ENCODE peak calls at places on chromosomes 4 and X, in six cellular contexts. Y is heart left ventricle, X is erythroblast, G is adrenal gland, C is right lobe of liver, N is lower leg skin. L is an unnamed sample.

GRCh38 chr4:22551550-22551949 is 35.7 kb upstream of the ADGRA3 start:
- DNase-seq in Y (no peak), G (no peak), X (no peak), C (no peak), N (no peak), L (no peak)

GRCh38 chr4:15215118-15215517 is 212.7 kb upstream of the C1QTNF7 start:
- DNase-seq in C (no peak), X (no peak), Y (no peak), N (no peak), G (no peak), L (no peak)

GRCh38 chr4:83490876-83491450 is 6.1 kb upstream of the ABRAXAS1 start:
- DNase-seq in N (no peak), G (no peak), C (no peak), Y (no peak), X (peak), L (no peak)

GRCh38 chrX:103404225-103405008 is 28.1 kb downstream of the BEX3 start:
- DNase-seq in C (peak), X (peak), G (peak), N (peak), Y (peak), L (peak)

GRCh38 chr4:152820073-152820472 is 40.3 kb downstream of the ARFIP1 start:
- DNase-seq in G (no peak), X (no peak), Y (no peak), C (no peak), N (no peak), L (no peak)

GRCh38 chrX:70433848-70434351 is 10.7 kb upstream of the DLG3 start:
- DNase-seq in C (peak), X (peak), G (peak), Y (peak), N (no peak), L (peak)

GRCh38 chr4:128716325-128716724 is 93.2 kb upstream of the JADE1 start:
- DNase-seq in C (no peak), X (no peak), Y (no peak), G (no peak), N (no peak), L (no peak)

GRCh38 chr4:80237992-80238391 is 28.5 kb upstream of the FGF5 start:
- DNase-seq in C (no peak), G (no peak), X (no peak), Y (no peak), N (no peak), L (no peak)

GRCh38 chr4:138449938-138450337 is 207.8 kb upstream of the SLC7A11 start:
- DNase-seq in G (no peak), X (no peak), N (no peak), C (no peak), Y (no peak), L (no peak)

GRCh38 chrX:270848-271367 is 10.3 kb upstream of the PLCXD1 start:
- DNase-seq in G (no peak), C (peak), X (no peak), Y (peak), N (no peak), L (no peak)

GRCh38 chrX:102155806-102156179 is at the start of gene BEX5:
- DNase-seq in N (peak), X (no peak), Y (no peak), G (peak), C (peak), L (no peak)

GRCh38 chr4:7842384-7843279 is 97.0 kb downstream of the AFAP1 start:
- DNase-seq in N (peak), G (peak), X (no peak), Y (no peak), C (no peak), L (peak)

GRCh38 chrX:39900788-39901170 is 197.0 kb downstream of the BCOR start:
- DNase-seq in N (no peak), C (no peak), G (no peak), X (no peak), Y (no peak), L (no peak)

GRCh38 chr4:133839326-133839725 is 362.3 kb downstream of the PABPC4L start:
- DNase-seq in C (no peak), Y (no peak), X (peak), N (no peak), G (no peak), L (no peak)

GRCh38 chr4:150240011-150240410 is 161.8 kb downstream of the DCLK2 start:
- DNase-seq in Y (no peak), X (no peak), G (no peak), N (no peak), C (no peak), L (no peak)

GRCh38 chrX:45715787-45716186 is 515.1 kb upstream of the DIPK2B start:
- DNase-seq in X (no peak), Y (no peak), C (no peak), G (no peak), N (no peak), L (no peak)
- TF ChIP-seq POLR2A in X (no peak), Y (no peak), C (no peak), G (no peak), N (no peak), L (no peak)

GRCh38 chr4:145927055-145927454 is 11.6 kb downstream of the ZNF827 start:
- DNase-seq in G (no peak), C (no peak), Y (no peak), N (no peak), X (no peak), L (no peak)
- TF ChIP-seq POLR2A in G (no peak), C (no peak), Y (no peak), N (no peak), X (no peak), L (no peak)

GRCh38 chr4:67571975-67572374 is 13.4 kb downstream of the STAP1 start:
- DNase-seq in X (peak), G (no peak), N (no peak), Y (no peak), C (no peak), L (no peak)
- TF ChIP-seq POLR2A in X (peak), G (no peak), N (no peak), Y (no peak), C (no peak), L (no peak)

GRCh38 chr4:110112056-110112455 is 86.4 kb downstream of the ELOVL6 start:
- DNase-seq in G (no peak), C (no peak), N (no peak), Y (no peak), X (no peak), L (no peak)
- TF ChIP-seq POLR2A in G (no peak), C (no peak), N (no peak), Y (no peak), X (no peak), L (no peak)

L was measured in breast epithelium.